ENCODE peak calls at places on chromosomes 5 and 9, in nine cellular contexts. P is activated naive CD4-positive, alpha-beta T cell treated with anti-CD3 and anti-CD28 coated beads, Interleukin-2, amount 10 ng/mL, durations not matched to agents 7 days and 5 days; L is left colon; K is NCI-H1105 treated with DMSO at 0.1 percent for 48 hours; S is upper lobe of right lung; C is NCI-H2171 treated with DMSO at 0.1 percent for 48 hours; V is iris pigment epithelial cell; X is fibroblast of the conjunctiva; I is esophagus squamous epithelium. N is an unnamed sample.

GRCh38 chr5:132060501-132061161 is at the start of gene IL3:
- DNase-seq in P (peak; percentile 13), L (no peak), K (no peak), S (peak; percentile 51), C (no peak), V (no peak), X (no peak), I (no peak), N (no peak)

GRCh38 chr5:172175263-172175719 is 12.7 kb downstream of the STK10 start:
- DNase-seq in P (peak; percentile 96), L (peak; percentile 77), K (no peak), S (peak; percentile 83), C (no peak), V (no peak), X (no peak), I (peak; percentile 35), N (no peak)

GRCh38 chr5:145495741-145496140 is 339.4 kb downstream of the PRELID2 start:
- DNase-seq in P (no peak), L (no peak), K (no peak), S (no peak), C (no peak), V (peak; percentile 95), X (peak; percentile 93), I (no peak), N (peak; percentile 58)

GRCh38 chr9:115941561-115942315 is 211.9 kb upstream of the PAPPA start:
- DNase-seq in P (no peak), L (no peak), K (no peak), S (no peak), C (no peak), V (peak; percentile 76), X (peak; percentile 23), I (no peak), N (no peak)

GRCh38 chr5:23507278-23507685 is at the start of gene PRDM9:
- DNase-seq in P (no peak), L (peak; percentile 55), K (peak; percentile 96), S (peak; percentile 87), C (no peak), V (peak; percentile 6), X (peak; percentile 44), I (no peak), N (no peak)

GRCh38 chr5:133032852-133033742 is 6.7 kb upstream of the ZCCHC10 start:
- DNase-seq in P (no peak), L (no peak), K (no peak), S (no peak), C (no peak), V (peak; percentile 33), X (no peak), I (no peak), N (no peak)

GRCh38 chr9:35687306-35687705 is 2.4 kb downstream of the TPM2 start:
- DNase-seq in P (no peak), L (no peak), K (no peak), S (no peak), C (no peak), V (no peak), X (no peak), I (no peak), N (no peak)

GRCh38 chr9:129774791-129775149 is 21.9 kb upstream of the PTGES start:
- DNase-seq in P (no peak), L (no peak), K (peak; percentile 5), S (no peak), C (peak; percentile 31), V (no peak), X (no peak), I (no peak), N (no peak)

GRCh38 chr5:86175224-86175623 is 442.5 kb upstream of the COX7C start:
- DNase-seq in P (no peak), L (no peak), K (no peak), S (no peak), C (no peak), V (no peak), X (no peak), I (no peak), N (no peak)

GRCh38 chr5:116787570-116787969 is 212.9 kb upstream of the SEMA6A start:
- DNase-seq in P (no peak), L (no peak), K (no peak), S (no peak), C (no peak), V (no peak), X (no peak), I (no peak), N (no peak)

GRCh38 chr9:3467593-3468219 is 58.1 kb downstream of the RFX3 start:
- DNase-seq in P (peak; percentile 73), L (peak; percentile 51), K (peak; percentile 59), S (no peak), C (peak; percentile 60), V (peak; percentile 84), X (peak; percentile 57), I (peak; percentile 16), N (no peak)

GRCh38 chr5:139710370-139711066 is 62.4 kb downstream of the CXXC5 start:
- DNase-seq in P (peak; percentile 66), L (no peak), K (no peak), S (peak; percentile 73), C (peak; percentile 76), V (peak; percentile 65), X (no peak), I (no peak), N (no peak)

GRCh38 chr9:70635790-70636189 is 221.3 kb upstream of the KLF9 start:
- DNase-seq in P (no peak), L (no peak), K (no peak), S (no peak), C (no peak), V (no peak), X (no peak), I (no peak), N (no peak)

GRCh38 chr9:2411459-2412215 is 209.9 kb upstream of the VLDLR start:
- DNase-seq in P (no peak), L (no peak), K (no peak), S (no peak), C (no peak), V (peak; percentile 90), X (no peak), I (no peak), N (peak; percentile 90)

GRCh38 chr5:153827407-153827806 is 211.3 kb downstream of the FAM114A2 start:
- DNase-seq in P (no peak), L (no peak), K (no peak), S (no peak), C (no peak), V (peak; percentile 5), X (no peak), I (no peak), N (no peak)

GRCh38 chr5:82499845-82500244 is 221.7 kb upstream of the RPS23 start:
- DNase-seq in P (no peak), L (no peak), K (no peak), S (no peak), C (no peak), V (no peak), X (no peak), I (no peak), N (no peak)

GRCh38 chr9:9612270-9612669 is 1000.5 kb downstream of the PTPRD start:
- DNase-seq in P (no peak), L (peak; percentile 24), K (peak; percentile 98), S (no peak), C (peak; percentile 86), V (no peak), X (no peak), I (no peak), N (no peak)

GRCh38 chr5:64612349-64612961 is 77.8 kb upstream of the SHISAL2B start:
- DNase-seq in P (no peak), L (no peak), K (peak; percentile 40), S (no peak), C (peak; percentile 5), V (peak; percentile 70), X (peak; percentile 60), I (no peak), N (peak; percentile 34)

GRCh38 chr9:23686257-23686656 is 139.8 kb downstream of the ELAVL2 start:
- DNase-seq in P (no peak), L (no peak), K (no peak), S (no peak), C (no peak), V (peak; percentile 17), X (no peak), I (no peak), N (peak; percentile 51)

GRCh38 chr5:148910686-148911361 is 84.4 kb downstream of the ADRB2 start:
- DNase-seq in P (no peak), L (peak; percentile 46), K (no peak), S (peak; percentile 89), C (no peak), V (peak; percentile 19), X (peak; percentile 72), I (no peak), N (peak; percentile 43)

GRCh38 chr9:134219721-134220060 is 55.3 kb upstream of the RNU6ATAC start:
- DNase-seq in P (no peak), L (no peak), K (no peak), S (peak; percentile 36), C (no peak), V (no peak), X (no peak), I (no peak), N (no peak)

GRCh38 chr9:93697352-93698139 is 121.2 kb downstream of the PHF2 start:
- DNase-seq in P (no peak), L (no peak), K (no peak), S (peak; percentile 53), C (peak; percentile 61), V (no peak), X (no peak), I (no peak), N (no peak)

GRCh38 chr5:180631549-180632392 is 17.6 kb downstream of the FLT4 start:
- DNase-seq in P (no peak), L (no peak), K (peak; percentile 76), S (peak; percentile 59), C (peak; percentile 51), V (no peak), X (no peak), I (no peak), N (no peak)

GRCh38 chr9:92790542-92791527 is 26.2 kb upstream of the BICD2 start:
- DNase-seq in P (peak; percentile 85), L (peak; percentile 60), K (peak; percentile 60), S (peak; percentile 77), C (peak; percentile 67), V (peak; percentile 71), X (peak; percentile 66), I (no peak), N (peak; percentile 24)

GRCh38 chr9:85600675-85601263 is 141.0 kb downstream of the AGTPBP1 start:
- DNase-seq in P (peak; percentile 39), L (no peak), K (no peak), S (no peak), C (no peak), V (no peak), X (no peak), I (no peak), N (no peak)

GRCh38 chr9:134321571-134321930 is 4.7 kb upstream of the RXRA start:
- DNase-seq in P (no peak), L (peak; percentile 22), K (no peak), S (peak; percentile 40), C (no peak), V (no peak), X (no peak), I (no peak), N (no peak)

GRCh38 chr5:100130307-100130706 is 404.9 kb upstream of the FAM174A start:
- DNase-seq in P (no peak), L (no peak), K (no peak), S (no peak), C (no peak), V (no peak), X (no peak), I (no peak), N (no peak)

GRCh38 chr5:158364367-158364766 is 505.4 kb upstream of the CLINT1 start:
- DNase-seq in P (no peak), L (no peak), K (no peak), S (no peak), C (no peak), V (no peak), X (no peak), I (no peak), N (no peak)

GRCh38 chr5:83777856-83778255 is 57.2 kb upstream of the HAPLN1 start:
- DNase-seq in P (no peak), L (no peak), K (no peak), S (no peak), C (no peak), V (no peak), X (no peak), I (no peak), N (no peak)

GRCh38 chr9:5500441-5501235 is 9.7 kb upstream of the PDCD1LG2 start:
- DNase-seq in P (no peak), L (no peak), K (peak; percentile 56), S (no peak), C (no peak), V (peak; percentile 81), X (no peak), I (no peak), N (no peak)

GRCh38 chr5:108238936-108239887 is 142.7 kb downstream of the FBXL17 start:
- DNase-seq in P (no peak), L (no peak), K (peak; percentile 8), S (no peak), C (peak; percentile 68), V (no peak), X (no peak), I (no peak), N (no peak)